ENCODE peak calls at places on chromosome 22, in eight cellular contexts. N, F, J, V, K, W, P and B are unnamed samples.
A peak's percentile ranks its signal among the peaks of the same experiment; 100 is the strongest.

GRCh38 chr22:43014062-43014875 is 680 bp downstream of the PACSIN2 start:
- DNase-seq in N (peak; percentile 73), F (no peak), J (peak; percentile 63), V (peak; percentile 64), K (peak; percentile 37), W (peak; percentile 52), P (no peak), B (no peak)

GRCh38 chr22:30890689-30891442 is 77.7 kb downstream of the MORC2 start:
- DNase-seq in N (no peak), F (peak; percentile 10), J (no peak), V (peak; percentile 57), K (peak; percentile 12), W (peak; percentile 22), P (peak; percentile 36), B (peak; percentile 7)

GRCh38 chr22:24302591-24302990 is 32.0 kb downstream of the SPECC1L start:
- DNase-seq in N (no peak), F (no peak), J (no peak), V (peak; percentile 40), K (no peak), W (no peak), P (no peak), B (no peak)

GRCh38 chr22:30221121-30221992 is 25.2 kb downstream of the LIF start:
- DNase-seq in N (no peak), F (no peak), J (no peak), V (no peak), K (peak; percentile 64), W (peak; percentile 61), P (no peak), B (no peak)

GRCh38 chr22:43293259-43293658 is 49.9 kb downstream of the SCUBE1 start:
- DNase-seq in N (no peak), F (no peak), J (no peak), V (peak; percentile 42), K (no peak), W (no peak), P (no peak), B (no peak)

GRCh38 chr22:23183107-23183698 is 2.9 kb downstream of the BCR start:
- DNase-seq in N (peak; percentile 71), F (peak; percentile 66), J (peak; percentile 64), V (peak; percentile 70), K (no peak), W (peak; percentile 43), P (no peak), B (no peak)

GRCh38 chr22:27405672-27406388 is 395.7 kb downstream of the MN1 start:
- DNase-seq in N (peak; percentile 60), F (peak; percentile 45), J (peak; percentile 57), V (peak; percentile 76), K (no peak), W (peak; percentile 46), P (peak; percentile 48), B (no peak)

GRCh38 chr22:31929126-31929928 is 15.0 kb upstream of the YWHAH start:
- DNase-seq in N (no peak), F (peak; percentile 51), J (no peak), V (no peak), K (no peak), W (no peak), P (no peak), B (no peak)

GRCh38 chr22:17893900-17894299 is 119.6 kb upstream of the BID start:
- DNase-seq in N (no peak), F (no peak), J (peak; percentile 4), V (peak; percentile 81), K (no peak), W (no peak), P (no peak), B (no peak)

GRCh38 chr22:28773461-28773867 is 969 bp downstream of the CCDC117 start:
- DNase-seq in N (no peak), F (peak; percentile 69), J (no peak), V (no peak), K (no peak), W (no peak), P (no peak), B (no peak)

GRCh38 chr22:46039531-46039930 is 62.6 kb upstream of the WNT7B start:
- DNase-seq in N (no peak), F (no peak), J (no peak), V (no peak), K (no peak), W (no peak), P (no peak), B (no peak)

GRCh38 chr22:19757140-19757984 is 3.2 kb upstream of the TBX1 start:
- DNase-seq in N (no peak), F (no peak), J (no peak), V (peak; percentile 14), K (no peak), W (peak; percentile 53), P (no peak), B (no peak)
- H3K4me3 ChIP-seq in N (peak overlapping the region; percentile 47), F (no peak overlapping the region), J (no peak overlapping the region), V (no peak overlapping the region), K (no peak overlapping the region), W (peak overlapping the region; percentile 3), P (no peak overlapping the region), B (peak overlapping the region; percentile 71)

GRCh38 chr22:19994851-19995610 is 21.6 kb downstream of the ARVCF start:
- DNase-seq in N (no peak), F (peak; percentile 29), J (no peak), V (no peak), K (no peak), W (no peak), P (no peak), B (no peak)
- H3K4me1 ChIP-seq in N (peaks cover 27% of the 10 kb centered on the region), F (peaks cover 18% of the 10 kb centered on the region), J (no peaks in the 10 kb centered on the region), V (no peaks in the 10 kb centered on the region), K (no peaks in the 10 kb centered on the region), W (no peaks in the 10 kb centered on the region), P (no peaks in the 10 kb centered on the region), B (peaks cover 3% of the 10 kb centered on the region)

GRCh38 chr22:36411589-36412258 is 24.0 kb upstream of the MYH9 start:
- DNase-seq in N (no peak), F (no peak), J (no peak), V (peak; percentile 86), K (no peak), W (no peak), P (no peak), B (no peak)

GRCh38 chr22:36409911-36410756 is 22.4 kb upstream of the MYH9 start:
- DNase-seq in N (peak; percentile 96), F (no peak), J (peak; percentile 96), V (peak; percentile 98), K (peak; percentile 64), W (peak; percentile 93), P (no peak), B (no peak)

GRCh38 chr22:36406139-36406538 is 18.4 kb upstream of the MYH9 start:
- DNase-seq in N (no peak), F (no peak), J (peak; percentile 58), V (no peak), K (no peak), W (no peak), P (no peak), B (no peak)

GRCh38 chr22:36406721-36407120 is 19.0 kb upstream of the MYH9 start:
- DNase-seq in N (no peak), F (no peak), J (no peak), V (no peak), K (no peak), W (no peak), P (no peak), B (no peak)

DNA sequence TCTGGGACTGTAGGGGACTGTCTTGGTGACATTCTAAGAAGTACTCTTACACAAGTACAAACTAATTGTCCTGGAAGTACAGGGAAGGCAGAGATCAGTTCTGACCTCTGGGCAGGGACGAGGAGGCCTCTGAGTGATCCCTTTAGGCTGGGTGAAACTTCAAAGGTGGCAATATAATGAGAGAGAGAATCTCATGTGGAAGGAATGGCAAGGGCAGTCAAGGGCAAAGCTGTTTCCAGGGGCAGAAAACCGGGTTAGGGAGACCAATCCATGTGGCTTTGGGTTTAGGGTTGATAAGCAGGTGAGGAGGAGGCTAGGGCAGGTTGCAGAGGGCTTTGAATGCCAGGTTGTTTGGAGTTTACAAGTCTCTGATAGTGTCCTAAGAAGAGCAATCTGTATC is 21.3 kb upstream of the MYH9 start:
- DNase-seq in N (no peak), F (no peak), J (no peak), V (no peak), K (no peak), W (no peak), P (no peak), B (no peak)
- H3K4me3 ChIP-seq in N (no peak overlapping the region), F (no peak overlapping the region), J (no peak overlapping the region), V (no peak overlapping the region), K (no peak overlapping the region), W (no peak overlapping the region), P (no peak overlapping the region), B (no peak overlapping the region)

GRCh38 chr22:41880653-41881052 is 34.2 kb downstream of the SHISA8 start:
- DNase-seq in N (no peak), F (no peak), J (no peak), V (no peak), K (no peak), W (no peak), P (no peak), B (no peak)
- H3K4me1 ChIP-seq in N (no peaks in the 10 kb centered on the region), F (peaks cover 4% of the 10 kb centered on the region), J (peaks cover 16% of the 10 kb centered on the region), V (no peaks in the 10 kb centered on the region), K (no peaks in the 10 kb centered on the region), W (peaks cover 15% of the 10 kb centered on the region), P (peaks cover 5% of the 10 kb centered on the region), B (no peaks in the 10 kb centered on the region)